ENCODE peak calls at places on chromosomes 13 and 19, in seven cellular contexts. A is pancreas; P is stimulated activated CD4-positive, alpha-beta T cell treated with anti-CD3 and anti-CD28 coated beads, TNF-alpha, amount 100 ng/mL, for 24 hours; Q is activated T-helper 1 cell treated with anti-CD3 and anti-CD28 coated beads, Interleukin-12 subunit alpha, Interleukin-12 subunit beta, Interleukin-2, Interleukin-4 antibody, amounts not matched to agents 30 ng/mL and 10 ng/mL and 1 ng/mL, durations not matched to agents 14 hours and 24 hours and 36 hours; M is stimulated activated CD8-positive, alpha-beta memory T cell treated with anti-CD3 and anti-CD28 coated beads, Interleukin-7, amount 100 ng/mL, for 1 hour; Y is OCI-M1; B is HFFc6. S is an unnamed sample.

GRCh38 chr13:81540777-81541176 is 1199.9 kb upstream of the SPRY2 start:
- DNase-seq in P (no peak), M (no peak), Q (no peak), Y (peak), A (no peak), B (peak), S (no peak)

GRCh38 chr19:8609210-8610040 is 1.1 kb downstream of the ADAMTS10 start:
- DNase-seq in B (peak), M (no peak), P (peak), Q (no peak), A (no peak), Y (peak), S (no peak)

GRCh38 chr13:28716511-28716910 is 2.3 kb downstream of the SLC46A3 start:
- DNase-seq in Y (peak), A (no peak), M (no peak), Q (no peak), P (no peak), B (peak), S (no peak)

GRCh38 chr13:44402902-44403719 is 29.5 kb downstream of the SERP2 start:
- DNase-seq in Y (no peak), A (no peak), B (no peak), M (no peak), Q (no peak), P (no peak), S (peak)

GRCh38 chr19:15425321-15425950 is 6.6 kb upstream of the AKAP8L start:
- DNase-seq in Y (no peak), B (no peak), A (no peak), Q (no peak), P (no peak), M (no peak), S (no peak)

GRCh38 chr19:14661372-14661924 is 13.2 kb downstream of the ADGRE3 start:
- DNase-seq in A (no peak), P (no peak), M (no peak), B (no peak), Y (peak), Q (no peak), S (no peak)

GRCh38 chr19:41774515-41774980 is 19.2 kb downstream of the CEACAM6 start:
- DNase-seq in P (peak), A (no peak), M (no peak), Y (no peak), Q (peak), B (no peak), S (peak)

GRCh38 chr19:15378529-15379082 is 981 bp downstream of the AKAP8 start:
- DNase-seq in Y (peak), B (peak), A (peak), Q (peak), M (no peak), P (peak), S (peak)

GRCh38 chr19:14612657-14613056 is 29.8 kb downstream of the CLEC17A start:
- DNase-seq in Y (no peak), M (no peak), A (no peak), B (no peak), Q (no peak), P (no peak), S (no peak)

S was measured in NCI-H510A treated with DMSO at 0.1 percent for 48 hours.